ENCODE peak calls at places on chromosome 18, in ten cellular contexts. V is Caki2; H is activated effector memory CD4-positive, alpha-beta T cell treated with Interleukin-2 at 50 U/mL for 16 hours; O is mucosa of gallbladder; R is IMR-90; X is activated T-cell treated with anti-CD3 and anti-CD28 coated beads for 4 hours; J is frontal cortex; I is COLO829; Q is ELF-1; T is CD8-positive, alpha-beta T cell. G is an unnamed sample.

GRCh38 chr18:44816449-44816848 is 135.8 kb downstream of the SETBP1 start:
- DNase-seq in X (no peak), Q (no peak), J (no peak), R (no peak), I (no peak), H (no peak), O (no peak), T (no peak), V (no peak), G (no peak)

GRCh38 chr18:48371854-48372598 is 37.2 kb downstream of the ZBTB7C start:
- DNase-seq in O (no peak), R (no peak), I (no peak), T (no peak), X (no peak), V (no peak), Q (no peak), J (no peak), H (no peak), G (no peak)

GRCh38 chr18:45596048-45596447 is 19.2 kb upstream of the SLC14A2 start:
- DNase-seq in I (no peak), R (no peak), J (no peak), O (no peak), H (no peak), X (no peak), Q (no peak), T (no peak), V (no peak), G (no peak)

GRCh38 chr18:70931942-70932814 is 643.3 kb downstream of the SOCS6 start:
- DNase-seq in I (peak), R (peak), Q (no peak), X (no peak), H (no peak), V (peak), J (peak), T (no peak), O (no peak), G (peak)

GRCh38 chr18:12839526-12840196 is 44.4 kb downstream of the PTPN2 start:
- DNase-seq in J (peak), X (peak), V (no peak), T (no peak), R (no peak), H (no peak), O (no peak), Q (no peak), I (no peak), G (peak)

GRCh38 chr18:43486462-43486861 is 209.2 kb upstream of the SYT4 start:
- DNase-seq in H (no peak), Q (peak), T (no peak), J (no peak), X (no peak), I (no peak), R (no peak), V (peak), O (no peak), G (peak)

GRCh38 chr18:72089432-72089831 is 454.7 kb downstream of the CBLN2 start:
- DNase-seq in R (no peak), I (no peak), V (no peak), T (no peak), H (no peak), Q (no peak), O (no peak), J (no peak), X (no peak), G (no peak)

GRCh38 chr18:69102959-69103358 is 297.7 kb upstream of the DOK6 start:
- DNase-seq in H (no peak), V (no peak), Q (no peak), I (no peak), R (peak), J (no peak), O (no peak), X (no peak), T (no peak), G (peak)

GRCh38 chr18:13269599-13270011 is 51.0 kb downstream of the LDLRAD4 start:
- DNase-seq in H (no peak), R (no peak), I (no peak), T (no peak), X (no peak), V (no peak), J (no peak), Q (no peak), O (peak), G (no peak)

GRCh38 chr18:79586436-79587297 is 92.9 kb upstream of the CTDP1 start:
- DNase-seq in V (no peak), O (no peak), I (no peak), T (no peak), H (no peak), Q (no peak), R (no peak), J (no peak), X (no peak), G (no peak)

GRCh38 chr18:54162431-54162830 is 62.0 kb downstream of the MBD2 start:
- DNase-seq in O (no peak), V (no peak), T (no peak), X (no peak), H (no peak), R (peak), I (no peak), Q (no peak), J (no peak), G (peak)

GRCh38 chr18:44887227-44887631 is 206.5 kb downstream of the SETBP1 start:
- DNase-seq in H (no peak), X (peak), R (peak), I (no peak), Q (peak), O (peak), V (peak), T (no peak), J (no peak), G (peak)

GRCh38 chr18:9069482-9070059 is 32.9 kb upstream of the NDUFV2 start:
- DNase-seq in Q (peak), J (no peak), O (no peak), T (no peak), V (no peak), H (no peak), X (no peak), I (no peak), R (no peak), G (no peak)

GRCh38 chr18:3508576-3509559 is 58.9 kb downstream of the TGIF1 start:
- DNase-seq in V (peak), T (no peak), H (no peak), J (no peak), I (no peak), Q (peak), R (no peak), O (no peak), X (no peak), G (no peak)

GRCh38 chr18:9902832-9903231 is 11.0 kb upstream of the VAPA start:
- DNase-seq in H (no peak), V (no peak), I (no peak), X (no peak), O (no peak), R (no peak), Q (peak), T (no peak), J (no peak), G (peak)

GRCh38 chr18:12645751-12646203 is 12.1 kb downstream of the SPIRE1 start:
- DNase-seq in R (peak), O (peak), I (no peak), J (no peak), X (no peak), Q (peak), T (no peak), V (no peak), H (no peak), G (peak)

GRCh38 chr18:79489048-79489899 is 93.5 kb downstream of the NFATC1 start:
- DNase-seq in H (no peak), J (no peak), I (no peak), R (no peak), T (no peak), Q (no peak), V (no peak), O (no peak), X (no peak), G (no peak)

GRCh38 chr18:64073956-64074355 is 74.9 kb downstream of the LINC00305 start:
- DNase-seq in H (no peak), I (no peak), T (no peak), Q (no peak), V (no peak), R (no peak), X (no peak), J (no peak), O (no peak), G (no peak)

GRCh38 chr18:57859314-57859713 is 56.2 kb upstream of the ATP8B1 start:
- DNase-seq in X (no peak), I (no peak), Q (peak), V (no peak), J (no peak), O (no peak), T (no peak), H (no peak), R (no peak), G (peak)

GRCh38 chr18:9401166-9401565 is 66.6 kb downstream of the TWSG1 start:
- DNase-seq in X (no peak), H (no peak), T (no peak), O (no peak), Q (no peak), R (no peak), I (no peak), V (peak), J (no peak), G (no peak)

GRCh38 chr18:54222922-54223567 is 1.4 kb downstream of the MBD2 start:
- DNase-seq in X (no peak), H (peak), O (no peak), Q (no peak), V (no peak), J (no peak), R (no peak), I (no peak), T (peak), G (no peak)

GRCh38 chr18:10860937-10861336 is 288.4 kb downstream of the PIEZO2 start:
- DNase-seq in H (no peak), R (peak), V (peak), X (no peak), T (no peak), I (no peak), O (no peak), J (no peak), Q (peak), G (no peak)

GRCh38 chr18:457120-457519 is 43.4 kb downstream of the COLEC12 start:
- DNase-seq in T (no peak), R (peak), Q (peak), X (no peak), V (no peak), I (no peak), J (no peak), H (no peak), O (peak), G (peak)

GRCh38 chr18:48197819-48198218 is 211.4 kb downstream of the ZBTB7C start:
- DNase-seq in X (no peak), H (no peak), R (no peak), T (no peak), O (no peak), I (no peak), J (no peak), V (no peak), Q (no peak), G (peak)

GRCh38 chr18:48820483-48821250 is 130.1 kb downstream of the SMAD7 start:
- DNase-seq in V (no peak), T (no peak), O (no peak), J (no peak), H (no peak), Q (no peak), I (no peak), X (no peak), R (no peak), G (no peak)

GRCh38 chr18:63237911-63238710 is 81.5 kb downstream of the BCL2 start:
- DNase-seq in X (no peak), H (no peak), R (peak), I (peak), O (peak), Q (peak), V (peak), J (peak), T (no peak), G (peak)

GRCh38 chr18:3481696-3482210 is 31.8 kb downstream of the TGIF1 start:
- DNase-seq in R (peak), I (no peak), T (no peak), O (no peak), X (no peak), Q (peak), J (no peak), H (no peak), V (no peak), G (peak)

GRCh38 chr18:62069556-62069955 is 117.3 kb downstream of the PIGN start:
- DNase-seq in T (no peak), I (no peak), V (no peak), Q (no peak), O (no peak), J (no peak), H (no peak), R (peak), X (no peak), G (peak)